ENCODE peak calls at places on chromosomes 6 and 20, in four cellular contexts. Y is heart left ventricle, N is adrenal gland, U is uterus. O is an unnamed sample.

GRCh38 chr6:36662827-36663256 is 15.7 kb upstream of the CDKN1A start:
- DNase-seq in U (no peak), Y (no peak), N (no peak), O (no peak)

GRCh38 chr6:114419175-114419574 is 76.4 kb upstream of the HS3ST5 start:
- DNase-seq in U (no peak), Y (no peak), N (no peak), O (no peak)

GRCh38 chr20:49290608-49291191 is 12.8 kb upstream of the ZNFX1 start:
- DNase-seq in Y (no peak), N (peak), U (no peak), O (no peak)

GRCh38 chr6:44162876-44163625 is 4.4 kb downstream of the CAPN11 start:
- DNase-seq in U (no peak), N (no peak), Y (no peak), O (no peak)

GRCh38 chr20:51800132-51800721 is 2.1 kb downstream of the SALL4 start:
- DNase-seq in Y (peak), U (peak), N (peak), O (peak)

GRCh38 chr6:41470341-41471063 is 75.7 kb upstream of the FOXP4 start:
- DNase-seq in N (no peak), U (peak), Y (peak), O (no peak)

GRCh38 chr6:39217177-39217864 is 12.0 kb downstream of the KCNK5 start:
- DNase-seq in Y (peak), N (no peak), U (no peak), O (no peak)

GRCh38 chr20:3760980-3761379 is 6.6 kb downstream of the ADISSP start:
- DNase-seq in N (no peak), U (no peak), Y (no peak), O (no peak)

GRCh38 chr6:147378819-147379218 is 129.7 kb upstream of the SAMD5 start:
- DNase-seq in Y (no peak), N (no peak), U (no peak), O (no peak)

GRCh38 chr20:38915355-38915754 is 10.9 kb upstream of the FAM83D start:
- DNase-seq in Y (no peak), N (no peak), U (no peak), O (no peak)

GRCh38 chr6:151616091-151616513 is 122.3 kb downstream of the CCDC170 start:
- DNase-seq in U (peak), Y (no peak), N (no peak), O (no peak)

GRCh38 chr6:16278048-16278724 is 39.8 kb downstream of the GMPR start:
- DNase-seq in U (no peak), N (no peak), Y (no peak), O (peak)

GRCh38 chr20:47605673-47606413 is 104.2 kb downstream of the NCOA3 start:
- DNase-seq in Y (no peak), U (no peak), N (no peak), O (no peak)

GRCh38 chr6:3799731-3800130 is 48.2 kb upstream of the PXDC1 start:
- DNase-seq in N (no peak), U (no peak), Y (no peak), O (no peak)

GRCh38 chr6:156718647-156719394 is 58.4 kb upstream of the ARID1B start:
- DNase-seq in U (peak), N (peak), Y (no peak), O (peak)

GRCh38 chr6:156720739-156721714 is 56.2 kb upstream of the ARID1B start:
- DNase-seq in U (peak), N (no peak), Y (no peak), O (no peak)

GRCh38 chr6:156719395-156719719 is 57.8 kb upstream of the ARID1B start:
- DNase-seq in U (no peak), Y (no peak), N (no peak), O (no peak)

GRCh38 chr6:156717542-156717941 is 59.6 kb upstream of the ARID1B start:
- DNase-seq in N (no peak), Y (no peak), U (no peak), O (no peak)

GRCh38 chr6:156719720-156720563 is 57.2 kb upstream of the ARID1B start:
- DNase-seq in N (peak), Y (peak), U (peak), O (no peak)
- TF ChIP-seq POLR2A in N (peak), Y (peak), U (peak), O (no peak)

GRCh38 chr20:653590-654426 is 808 bp upstream of the SRXN1 start:
- DNase-seq in N (peak), U (no peak), Y (no peak), O (no peak)
- TF ChIP-seq POLR2A in N (no peak), U (no peak), Y (peak), O (peak)

DNA sequence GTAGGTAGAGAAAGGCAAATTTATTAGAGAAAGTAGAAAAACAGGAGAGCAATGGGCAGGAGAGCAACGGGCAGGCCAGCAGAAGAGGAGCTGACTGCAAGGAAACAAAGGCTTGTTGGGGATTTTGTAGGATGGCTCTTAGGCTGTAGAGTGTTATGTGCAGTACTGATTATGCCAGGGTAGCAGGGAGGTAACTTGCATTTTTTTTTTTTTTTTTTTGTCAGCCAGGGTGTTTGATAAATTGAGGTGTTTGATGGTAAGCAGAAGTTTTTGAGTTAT is 36.2 kb upstream of the IER3 start:
- DNase-seq in U (no peak), Y (no peak), N (no peak), O (no peak)
- TF ChIP-seq POLR2A in U (no peak), Y (no peak), N (no peak), O (no peak)

GRCh38 chr20:34873583-34874093 is 982 bp upstream of the GGT7 start:
- DNase-seq in U (no peak), N (no peak), Y (no peak), O (no peak)

GRCh38 chr20:34871320-34871926 is 1.2 kb downstream of the GGT7 start:
- DNase-seq in N (no peak), Y (no peak), U (no peak), O (no peak)

GRCh38 chr20:34871966-34872603 is 571 bp downstream of the GGT7 start:
- DNase-seq in N (no peak), U (no peak), Y (no peak), O (no peak)

GRCh38 chr20:34874094-34874654 is 1.5 kb upstream of the GGT7 start:
- DNase-seq in Y (no peak), N (peak), U (peak), O (peak)

GRCh38 chr20:34872604-34873224 is at the start of gene GGT7:
- DNase-seq in Y (peak), U (peak), N (peak), O (peak)
- TF ChIP-seq POLR2A in Y (peak), U (no peak), N (peak), O (peak)

DNA sequence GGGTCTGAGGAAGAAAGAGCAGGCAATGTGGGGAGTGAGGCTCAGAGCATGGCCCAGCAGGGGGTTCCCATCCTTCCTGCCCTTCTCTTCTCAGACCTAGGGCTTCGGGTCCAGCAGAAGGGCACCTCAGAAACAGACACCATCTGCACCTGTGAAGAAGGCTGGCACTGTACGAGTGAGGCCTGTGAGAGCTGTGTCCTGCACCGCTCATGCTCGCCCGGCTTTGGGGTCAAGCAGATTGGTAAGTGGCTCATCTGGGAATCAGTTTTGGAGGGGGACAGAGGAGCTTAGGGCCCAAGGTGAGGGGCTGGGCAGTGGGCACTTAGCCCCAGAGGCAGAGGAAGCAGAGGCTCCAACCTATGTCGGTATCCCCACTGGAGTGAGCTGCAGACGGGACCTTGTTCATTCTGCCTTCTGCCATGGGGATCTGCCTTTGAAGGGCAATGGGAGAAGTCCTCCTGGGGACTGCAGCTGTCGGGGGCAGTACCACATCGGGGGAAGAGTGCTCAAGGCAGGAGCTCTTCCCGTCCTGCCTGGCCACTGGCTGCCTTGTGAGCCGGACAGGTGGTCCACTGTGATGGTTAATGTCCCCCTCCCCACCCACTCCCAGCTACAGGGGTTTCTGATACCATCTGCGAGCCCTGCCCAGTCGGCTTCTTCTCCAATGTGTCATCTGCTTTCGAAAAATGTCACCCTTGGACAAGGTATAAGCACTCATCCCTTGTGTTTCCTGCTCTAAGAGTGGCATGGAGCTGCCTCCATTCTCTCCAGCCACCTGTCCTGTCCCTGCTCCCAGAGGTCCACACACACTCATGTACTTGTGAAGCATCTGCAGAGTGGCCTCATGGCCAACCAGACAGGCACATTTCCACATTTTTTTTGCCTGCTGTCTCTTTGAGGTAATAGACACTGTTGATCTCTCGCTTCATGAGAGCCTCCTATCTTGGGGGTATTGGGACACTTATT is 4.7 kb downstream of the CD40 start:
- DNase-seq in U (no peak), Y (no peak), N (peak), O (no peak)
- TF ChIP-seq POLR2A in U (no peak), Y (no peak), N (no peak), O (no peak)

DNA sequence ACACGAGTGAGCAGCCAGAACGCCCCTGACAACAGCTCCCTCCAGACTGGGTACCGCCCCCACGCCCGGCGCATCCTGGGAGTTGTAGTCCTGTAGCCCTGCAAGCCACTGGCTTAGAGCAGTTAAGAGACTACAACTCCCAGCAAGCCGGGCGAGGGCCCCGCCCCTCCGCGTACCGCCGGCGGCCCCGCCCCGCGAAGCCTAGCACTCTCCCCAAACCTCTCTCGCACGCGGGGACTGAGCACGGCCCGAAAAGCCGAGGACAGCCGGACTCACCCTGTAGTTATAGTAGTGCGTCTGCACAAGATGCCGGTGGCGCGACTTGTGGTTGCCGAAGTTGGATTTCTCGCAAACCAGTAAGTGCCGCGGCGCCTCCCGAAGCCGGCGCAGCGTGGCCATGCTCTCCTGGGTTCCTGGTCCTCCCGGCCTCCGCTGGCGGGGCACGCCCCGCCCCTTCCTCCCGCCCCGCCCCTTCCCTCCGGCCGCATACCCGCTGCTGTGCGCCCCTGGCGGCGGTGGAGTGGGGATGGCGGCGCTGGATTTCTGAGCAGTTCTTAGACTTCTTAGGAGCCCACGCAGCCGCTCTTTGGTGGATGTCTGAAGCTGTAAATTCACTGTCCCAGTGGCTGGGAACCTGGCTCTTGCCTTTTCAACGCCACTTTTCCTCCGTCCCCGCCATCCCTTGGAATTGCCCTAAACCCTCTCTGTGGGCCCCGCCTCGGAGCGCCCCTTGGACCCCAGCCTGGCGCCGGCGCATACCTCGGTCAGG is at the start of gene RPP40:
- DNase-seq in U (peak), N (peak), Y (peak), O (peak)
- TF ChIP-seq POLR2A in U (peak), N (peak), Y (peak), O (peak)

GRCh38 chr6:28141500-28142329 is at the start of gene ZKSCAN8:
- DNase-seq in N (peak), Y (peak), U (peak), O (peak)
- TF ChIP-seq POLR2A in N (peak), Y (peak), U (no peak), O (peak)

GRCh38 chr6:112043032-112044007 is 10.6 kb upstream of the CCN6 start:
- DNase-seq in U (peak), N (peak), Y (peak), O (peak)
- TF ChIP-seq POLR2A in U (no peak), N (peak), Y (no peak), O (peak)

GRCh38 chr6:47116616-47117015 is 74.5 kb upstream of the ADGRF1 start:
- DNase-seq in U (no peak), Y (no peak), N (no peak), O (no peak)
- TF ChIP-seq POLR2A in U (no peak), Y (no peak), N (no peak), O (no peak)